ENCODE peak calls at places on chromosome 22, in four cellular contexts. P, D, C and T are unnamed samples.

GRCh38 chr22:35835267-35835997 is 117.8 kb downstream of the APOL5 start:
- DNase-seq in P (no peak), D (no peak), C (no peak), T (no peak)

GRCh38 chr22:41445171-41446056 is 1.2 kb downstream of the TOB2 start:
- DNase-seq in P (no peak), D (no peak), C (peak), T (peak)

GRCh38 chr22:50190182-50190951 is 4.7 kb downstream of the TRABD start:
- DNase-seq in P (no peak), D (no peak), C (peak), T (peak)

GRCh38 chr22:47626428-47627390 is 864.3 kb downstream of the TBC1D22A start:
- DNase-seq in P (no peak), D (no peak), C (no peak), T (no peak)

GRCh38 chr22:45454260-45454659 is 40.8 kb downstream of the RIBC2 start:
- DNase-seq in P (peak), D (no peak), C (no peak), T (peak)

GRCh38 chr22:42562282-42562681 is 8.5 kb downstream of the SERHL2 start:
- DNase-seq in P (no peak), D (no peak), C (no peak), T (no peak)

GRCh38 chr22:20997536-20998257 is 4.2 kb downstream of the THAP7 start:
- DNase-seq in P (no peak), D (no peak), C (no peak), T (no peak)

GRCh38 chr22:36332623-36333331 is 55.0 kb downstream of the MYH9 start:
- DNase-seq in P (peak), D (no peak), C (peak), T (peak)

GRCh38 chr22:49086606-49087157 is 741.0 kb downstream of the BRD1 start:
- DNase-seq in P (no peak), D (no peak), C (no peak), T (no peak)

GRCh38 chr22:49771266-49772065 is 56.2 kb downstream of the BRD1 start:
- DNase-seq in P (no peak), D (no peak), C (no peak), T (no peak)

GRCh38 chr22:45735273-45735672 is 63.6 kb downstream of the ATXN10 start:
- DNase-seq in P (no peak), D (no peak), C (no peak), T (no peak)

GRCh38 chr22:42316988-42317387 is 46.5 kb upstream of the TCF20 start:
- DNase-seq in P (no peak), D (peak), C (peak), T (peak)

GRCh38 chr22:49210606-49211005 is 617.1 kb downstream of the BRD1 start:
- DNase-seq in P (no peak), D (no peak), C (no peak), T (no peak)

GRCh38 chr22:45834795-45835194 is 142.2 kb downstream of the WNT7B start:
- DNase-seq in P (no peak), D (no peak), C (no peak), T (no peak)

GRCh38 chr22:17871726-17872458 is 97.6 kb upstream of the BID start:
- DNase-seq in P (no peak), D (no peak), C (no peak), T (no peak)

GRCh38 chr22:21972293-21972779 is 10.3 kb downstream of the TOP3B start:
- DNase-seq in P (no peak), D (no peak), C (no peak), T (no peak)

GRCh38 chr22:48629631-48630443 is 1197.8 kb downstream of the BRD1 start:
- DNase-seq in P (no peak), D (no peak), C (no peak), T (no peak)

GRCh38 chr22:42462016-42462415 is 29.8 kb upstream of the NFAM1 start:
- DNase-seq in P (no peak), D (no peak), C (no peak), T (no peak)

GRCh38 chr22:44870021-44870420 is 117.6 kb downstream of the ARHGAP8 start:
- DNase-seq in P (no peak), D (no peak), C (no peak), T (no peak)

GRCh38 chr22:47209077-47209514 is 446.6 kb downstream of the TBC1D22A start:
- DNase-seq in P (no peak), D (no peak), C (no peak), T (no peak)

GRCh38 chr22:36221799-36222751 is 17.3 kb downstream of the APOL2 start:
- DNase-seq in P (no peak), D (no peak), C (peak), T (peak)

GRCh38 chr22:50170453-50171318 is at the start of gene PANX2:
- DNase-seq in P (no peak), D (no peak), C (no peak), T (no peak)

GRCh38 chr22:49010086-49010863 is 817.4 kb downstream of the BRD1 start:
- DNase-seq in P (no peak), D (no peak), C (no peak), T (no peak)

GRCh38 chr22:44399196-44399837 is 86.6 kb upstream of the SHISAL1 start:
- DNase-seq in P (no peak), D (no peak), C (no peak), T (peak)

GRCh38 chr22:24697671-24698082 is 76.8 kb downstream of the PIWIL3 start:
- DNase-seq in P (no peak), D (no peak), C (peak), T (no peak)

GRCh38 chr22:42696331-42696967 is 24.2 kb downstream of the A4GALT start:
- DNase-seq in P (no peak), D (no peak), C (no peak), T (no peak)

GRCh38 chr22:39746600-39747262 is 146.8 kb downstream of the ENTHD1 start:
- DNase-seq in P (no peak), D (no peak), C (no peak), T (no peak)

GRCh38 chr22:41857160-41857859 is 24.4 kb downstream of the SREBF2 start:
- DNase-seq in P (peak), D (peak), C (peak), T (peak)

GRCh38 chr22:21876486-21877176 is 9.2 kb upstream of the MAPK1 start:
- DNase-seq in P (no peak), D (no peak), C (no peak), T (no peak)

GRCh38 chr22:36741204-36741793 is 34.6 kb downstream of the IFT27 start:
- DNase-seq in P (no peak), D (no peak), C (no peak), T (no peak)

GRCh38 chr22:45094826-45095225 is 68.9 kb upstream of the NUP50 start:
- DNase-seq in P (no peak), D (no peak), C (no peak), T (no peak)

GRCh38 chr22:47016636-47017035 is 254.2 kb downstream of the TBC1D22A start:
- DNase-seq in P (no peak), D (no peak), C (no peak), T (no peak)

GRCh38 chr22:49632199-49633009 is 195.3 kb downstream of the BRD1 start:
- DNase-seq in P (no peak), D (peak), C (peak), T (peak)

GRCh38 chr22:50507421-50507990 is at the start of gene LMF2:
- DNase-seq in P (no peak), D (no peak), C (peak), T (peak)

GRCh38 chr22:36746571-36746970 is 29.3 kb downstream of the IFT27 start:
- DNase-seq in P (no peak), D (no peak), C (no peak), T (no peak)

GRCh38 chr22:46272762-46273431 is 5.1 kb downstream of the TTC38 start:
- DNase-seq in P (no peak), D (no peak), C (no peak), T (no peak)

GRCh38 chr22:28953976-28954880 is 70.9 kb downstream of the ZNRF3 start:
- DNase-seq in P (no peak), D (no peak), C (no peak), T (no peak)
- H3K4me3 ChIP-seq in P (no peak), D (no peak), C (no peak), T (no peak)

DNA sequence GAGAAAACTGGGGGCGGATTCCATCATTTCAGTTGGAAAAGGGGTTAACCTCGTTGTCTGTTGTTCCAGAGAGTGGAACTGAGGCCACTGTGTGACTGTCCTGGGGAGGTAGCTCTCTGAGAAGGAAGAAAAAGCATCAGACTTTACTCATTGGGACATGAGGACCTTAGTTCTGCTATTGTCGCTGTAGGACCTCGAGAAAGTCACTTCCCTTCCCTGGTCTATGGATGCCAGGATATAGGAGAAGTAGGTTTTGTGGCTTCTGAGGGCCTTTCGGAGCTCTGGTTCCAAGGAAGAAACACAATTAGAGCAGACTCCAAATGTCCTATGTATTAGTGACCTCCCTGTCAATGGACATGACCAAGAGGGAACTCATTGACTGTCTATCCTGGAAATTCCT is 6.2 kb downstream of the MYO18B start:
- DNase-seq in P (no peak), D (no peak), C (no peak), T (no peak)
- H3K4me3 ChIP-seq in P (no peak), D (no peak), C (no peak), T (no peak)

GRCh38 chr22:32910358-32910757 is 108.9 kb downstream of the TIMP3 start:
- DNase-seq in P (no peak), D (no peak), C (no peak), T (no peak)
- H3K4me3 ChIP-seq in P (no peak), D (no peak), C (no peak), T (no peak)

DNA sequence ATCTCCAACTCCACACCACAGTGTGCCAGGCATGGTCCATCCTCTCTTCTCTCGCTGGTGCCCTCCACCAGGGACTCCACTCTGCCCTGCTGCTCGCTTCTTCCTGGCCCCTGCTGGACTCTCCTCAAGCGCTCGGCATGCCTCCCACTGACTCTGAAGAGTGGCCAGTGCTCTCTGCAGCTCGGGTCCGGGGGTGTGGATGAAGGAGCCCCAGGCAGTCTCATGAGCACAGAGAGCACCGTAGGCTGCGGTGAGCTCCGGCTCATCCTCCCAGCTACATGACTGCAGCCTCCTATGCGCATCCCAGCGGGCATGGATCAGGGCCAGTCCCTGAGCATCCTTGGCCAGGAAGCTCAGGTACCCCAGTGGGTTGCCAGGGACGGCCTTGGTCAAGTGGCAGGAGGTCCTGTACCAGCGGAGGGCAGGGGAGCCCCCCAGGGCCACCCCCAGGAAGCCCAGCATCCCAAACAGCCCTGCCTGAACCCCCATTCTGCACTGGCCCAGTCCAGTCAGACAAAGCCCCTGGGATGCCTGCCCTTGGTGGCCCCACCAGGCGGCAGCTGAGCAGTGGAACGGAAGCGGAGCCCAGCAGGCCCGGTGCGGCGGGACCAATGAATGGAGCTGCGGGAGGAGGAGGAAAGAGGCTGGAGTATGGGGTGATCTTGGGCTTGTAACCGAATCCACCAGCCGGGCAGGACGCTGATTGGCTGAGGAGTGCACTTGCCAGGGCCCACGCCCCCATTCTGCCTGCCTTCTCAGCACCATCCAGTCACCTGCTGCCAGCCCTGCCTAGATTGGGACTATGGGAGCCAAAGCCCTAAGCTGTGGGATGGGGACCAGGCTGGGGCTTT is at the start of gene PLA2G3:
- DNase-seq in P (peak), D (peak), C (peak), T (no peak)
- H3K4me3 ChIP-seq in P (peak), D (no peak), C (no peak), T (no peak)

GRCh38 chr22:27843441-27843840 is 41.9 kb upstream of the MN1 start:
- DNase-seq in P (no peak), D (no peak), C (no peak), T (no peak)

GRCh38 chr22:27842236-27842993 is 40.9 kb upstream of the MN1 start:
- DNase-seq in P (no peak), D (no peak), C (no peak), T (no peak)

GRCh38 chr22:27844656-27845602 is 43.4 kb upstream of the MN1 start:
- DNase-seq in P (no peak), D (no peak), C (no peak), T (peak)

GRCh38 chr22:27844256-27844655 is 42.7 kb upstream of the MN1 start:
- DNase-seq in P (no peak), D (no peak), C (no peak), T (no peak)

GRCh38 chr22:27842994-27843431 is 41.5 kb upstream of the MN1 start:
- DNase-seq in P (peak), D (no peak), C (no peak), T (no peak)
- H3K4me3 ChIP-seq in P (no peak), D (no peak), C (no peak), T (no peak)

DNA sequence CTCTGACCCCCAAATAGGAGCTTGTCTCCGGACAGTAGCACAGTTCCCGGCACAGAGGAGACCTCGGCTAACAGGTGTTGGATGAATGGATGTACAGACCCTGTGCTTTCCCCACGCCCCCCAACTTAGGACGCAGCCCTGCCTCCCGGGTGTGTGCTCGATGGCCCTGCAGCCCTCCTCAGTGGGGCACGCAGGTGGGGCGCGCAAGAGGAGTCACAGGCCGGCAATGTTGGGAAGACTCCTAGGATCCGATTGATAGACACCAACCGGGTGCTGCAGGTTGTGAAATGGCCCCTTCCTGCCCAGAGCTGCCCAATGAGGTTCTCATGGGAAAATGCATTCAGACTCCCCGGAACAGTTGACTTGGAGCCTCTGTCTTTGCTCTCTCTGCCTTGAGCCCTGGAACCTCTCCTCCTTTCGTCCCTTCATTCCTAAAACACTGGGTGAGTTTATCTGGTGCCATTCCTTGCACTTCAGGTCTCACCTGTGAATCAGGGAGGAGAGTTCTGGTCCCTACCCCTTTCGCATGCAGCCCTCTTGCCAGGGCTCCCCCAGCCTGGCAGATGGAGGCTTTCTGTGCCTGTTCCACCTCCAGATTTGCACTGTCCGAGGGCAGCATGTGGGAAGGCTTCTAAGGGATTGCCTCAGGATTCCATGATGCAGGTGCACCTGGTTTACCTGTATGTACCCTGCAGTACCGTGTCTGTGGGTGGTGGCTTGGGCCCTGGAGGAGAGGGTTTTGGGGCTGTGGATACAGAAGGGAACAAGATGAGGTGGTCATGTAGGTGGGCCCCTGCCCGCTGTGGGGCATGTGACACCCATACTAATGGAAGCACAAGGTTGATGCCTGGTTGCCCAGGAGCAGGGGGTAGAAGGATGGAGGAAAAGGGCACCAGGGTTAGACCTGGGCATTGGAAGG is 1.2 kb downstream of the MICALL1 start:
- DNase-seq in P (no peak), D (no peak), C (no peak), T (no peak)
- H3K4me3 ChIP-seq in P (peak), D (peak), C (peak), T (peak)

GRCh38 chr22:19759459-19759993 is 1.1 kb upstream of the TBX1 start:
- DNase-seq in P (no peak), D (no peak), C (no peak), T (no peak)
- H3K4me3 ChIP-seq in P (peak), D (no peak), C (no peak), T (no peak)

DNA sequence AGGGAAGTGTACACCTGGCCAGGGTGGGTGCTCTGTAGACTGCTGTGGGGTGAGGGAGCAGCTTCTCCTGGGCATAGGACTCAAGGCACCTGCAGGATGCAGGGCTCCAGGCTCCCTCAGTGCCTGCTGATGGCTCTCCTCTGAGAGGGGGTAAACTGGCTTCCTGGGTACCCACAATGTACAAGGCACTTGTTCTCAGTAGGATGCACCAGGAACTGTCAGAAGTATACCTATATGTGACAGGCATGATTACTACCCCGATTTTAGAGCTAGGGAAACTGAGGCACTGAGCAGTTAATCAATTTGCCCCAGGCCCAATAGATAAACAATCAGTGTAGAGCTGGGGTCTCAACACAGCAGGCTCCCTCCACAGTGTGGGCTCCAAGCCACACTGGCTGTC is 31.4 kb upstream of the GNAZ start:
- DNase-seq in P (no peak), D (no peak), C (no peak), T (no peak)
- H3K4me3 ChIP-seq in P (no peak), D (no peak), C (no peak), T (no peak)

GRCh38 chr22:30287626-30288413 is 1.5 kb downstream of the CASTOR1 start:
- DNase-seq in P (no peak), D (peak), C (peak), T (peak)
- H3K4me3 ChIP-seq in P (no peak), D (peak), C (peak), T (peak)